ENCODE peak calls at places on chromosomes 7 and 10, in six cellular contexts. One of them, this sample, is unnamed. For H3K36me3, the result is how much of the 10 kb centered on the place peaks cover.

GRCh38 chr10:132341781-132342180 is 9.8 kb downstream of the LRRC27 start:
- DNase-seq in adrenal gland: no peak
- DNase-seq in psoas muscle: no peak
- DNase-seq in DND-41: no peak
- DNase-seq in astrocyte: no peak
- DNase-seq in neuronal stem cell: no peak
- DNase-seq in this sample: no peak

GRCh38 chr7:538764-539685 is 19.4 kb upstream of the PDGFA start:
- DNase-seq in adrenal gland: no peak
- DNase-seq in psoas muscle: no peak
- DNase-seq in DND-41: no peak
- DNase-seq in astrocyte: no peak
- DNase-seq in neuronal stem cell: no peak
- DNase-seq in this sample: no peak

GRCh38 chr7:137754076-137754851 is 92.5 kb downstream of the DGKI start:
- DNase-seq in adrenal gland: no peak
- DNase-seq in psoas muscle: no peak
- DNase-seq in DND-41: no peak
- DNase-seq in astrocyte: peak
- DNase-seq in neuronal stem cell: no peak
- DNase-seq in this sample: no peak

GRCh38 chr7:30988346-30989005 is 24.7 kb downstream of the GHRHR start:
- DNase-seq in adrenal gland: peak
- DNase-seq in psoas muscle: peak
- DNase-seq in DND-41: no peak
- DNase-seq in astrocyte: no peak
- DNase-seq in neuronal stem cell: no peak
- DNase-seq in this sample: no peak

GRCh38 chr10:8042032-8042863 is 12.2 kb upstream of the GATA3 start:
- DNase-seq in adrenal gland: no peak
- DNase-seq in psoas muscle: no peak
- DNase-seq in DND-41: no peak
- DNase-seq in astrocyte: no peak
- DNase-seq in neuronal stem cell: no peak
- DNase-seq in this sample: no peak

GRCh38 chr7:50262916-50263690 is 41.4 kb upstream of the IKZF1 start:
- DNase-seq in adrenal gland: no peak
- DNase-seq in psoas muscle: no peak
- DNase-seq in DND-41: no peak
- DNase-seq in astrocyte: no peak
- DNase-seq in neuronal stem cell: no peak
- DNase-seq in this sample: no peak

GRCh38 chr10:49837685-49838084 is 75.6 kb upstream of the OGDHL start:
- DNase-seq in adrenal gland: no peak
- DNase-seq in psoas muscle: no peak
- DNase-seq in DND-41: no peak
- DNase-seq in astrocyte: no peak
- DNase-seq in neuronal stem cell: no peak
- DNase-seq in this sample: no peak

GRCh38 chr7:29794959-29795629 is 11.2 kb upstream of the WIPF3 start:
- DNase-seq in adrenal gland: no peak
- DNase-seq in psoas muscle: no peak
- DNase-seq in DND-41: no peak
- DNase-seq in astrocyte: no peak
- DNase-seq in neuronal stem cell: no peak
- DNase-seq in this sample: no peak

GRCh38 chr10:106571216-106571954 is 593.1 kb downstream of the SORCS1 start:
- DNase-seq in adrenal gland: no peak
- DNase-seq in psoas muscle: no peak
- DNase-seq in DND-41: no peak
- DNase-seq in astrocyte: peak
- DNase-seq in neuronal stem cell: peak
- DNase-seq in this sample: no peak

GRCh38 chr10:72729528-72729927 is 37.6 kb downstream of the MCU start:
- DNase-seq in adrenal gland: no peak
- DNase-seq in psoas muscle: no peak
- DNase-seq in DND-41: no peak
- DNase-seq in astrocyte: peak
- DNase-seq in neuronal stem cell: no peak
- DNase-seq in this sample: no peak

GRCh38 chr7:6565655-6566054 is 11.6 kb upstream of the ZDHHC4 start:
- DNase-seq in adrenal gland: no peak
- DNase-seq in psoas muscle: no peak
- DNase-seq in DND-41: no peak
- DNase-seq in astrocyte: no peak
- DNase-seq in neuronal stem cell: no peak
- DNase-seq in this sample: no peak

GRCh38 chr7:66630529-66630928 is 1.8 kb downstream of the KCTD7 start:
- DNase-seq in adrenal gland: no peak
- DNase-seq in psoas muscle: no peak
- DNase-seq in DND-41: no peak
- DNase-seq in astrocyte: no peak
- DNase-seq in neuronal stem cell: no peak
- DNase-seq in this sample: no peak

GRCh38 chr10:26612151-26612915 is 85.2 kb upstream of the PDSS1 start:
- DNase-seq in adrenal gland: no peak
- DNase-seq in psoas muscle: no peak
- DNase-seq in DND-41: no peak
- DNase-seq in astrocyte: no peak
- DNase-seq in neuronal stem cell: no peak
- DNase-seq in this sample: no peak

GRCh38 chr10:6274040-6274439 is 71.3 kb downstream of the PFKFB3 start:
- DNase-seq in adrenal gland: no peak
- DNase-seq in psoas muscle: no peak
- DNase-seq in DND-41: no peak
- DNase-seq in astrocyte: no peak
- DNase-seq in neuronal stem cell: no peak
- DNase-seq in this sample: no peak

GRCh38 chr7:67692425-67692824 is 695.8 kb downstream of the TYW1 start:
- DNase-seq in adrenal gland: no peak
- DNase-seq in psoas muscle: no peak
- DNase-seq in DND-41: no peak
- DNase-seq in astrocyte: peak
- DNase-seq in neuronal stem cell: no peak
- DNase-seq in this sample: no peak

GRCh38 chr7:4484545-4484944 is 197.6 kb upstream of the FOXK1 start:
- DNase-seq in adrenal gland: no peak
- DNase-seq in psoas muscle: no peak
- DNase-seq in DND-41: no peak
- DNase-seq in astrocyte: no peak
- DNase-seq in neuronal stem cell: no peak
- DNase-seq in this sample: no peak

GRCh38 chr10:878333-878753 is 53.2 kb downstream of the LARP4B start:
- DNase-seq in adrenal gland: peak
- DNase-seq in psoas muscle: peak
- DNase-seq in DND-41: no peak
- DNase-seq in astrocyte: no peak
- DNase-seq in neuronal stem cell: no peak
- DNase-seq in this sample: no peak

GRCh38 chr7:138565451-138566114 is 105.5 kb downstream of the TRIM24 start:
- DNase-seq in adrenal gland: peak
- DNase-seq in psoas muscle: no peak
- DNase-seq in DND-41: peak
- DNase-seq in astrocyte: peak
- DNase-seq in neuronal stem cell: no peak
- DNase-seq in this sample: no peak

GRCh38 chr7:55120501-55121198 is 101.8 kb downstream of the EGFR start:
- DNase-seq in adrenal gland: peak
- DNase-seq in psoas muscle: no peak
- DNase-seq in DND-41: no peak
- DNase-seq in astrocyte: peak
- DNase-seq in neuronal stem cell: no peak
- DNase-seq in this sample: no peak

GRCh38 chr7:47280114-47280513 is 301.8 kb downstream of the TNS3 start:
- DNase-seq in adrenal gland: no peak
- DNase-seq in psoas muscle: no peak
- DNase-seq in DND-41: no peak
- DNase-seq in astrocyte: no peak
- DNase-seq in neuronal stem cell: no peak
- DNase-seq in this sample: no peak
- H3K36me3 ChIP-seq in adrenal gland: half or more
- H3K36me3 ChIP-seq in psoas muscle: half or more
- H3K36me3 ChIP-seq in DND-41: under half
- H3K36me3 ChIP-seq in astrocyte: half or more
- H3K36me3 ChIP-seq in neuronal stem cell: under half
- H3K36me3 ChIP-seq in this sample: under half

GRCh38 chr7:70707823-70708243 is 424.1 kb upstream of the GALNT17 start:
- DNase-seq in adrenal gland: no peak
- DNase-seq in psoas muscle: no peak
- DNase-seq in DND-41: no peak
- DNase-seq in astrocyte: no peak
- DNase-seq in neuronal stem cell: no peak
- DNase-seq in this sample: no peak

GRCh38 chr7:70710011-70710480 is 421.9 kb upstream of the GALNT17 start:
- DNase-seq in adrenal gland: peak
- DNase-seq in psoas muscle: no peak
- DNase-seq in DND-41: no peak
- DNase-seq in astrocyte: peak
- DNase-seq in neuronal stem cell: no peak
- DNase-seq in this sample: no peak

GRCh38 chr7:70711441-70711840 is 420.5 kb upstream of the GALNT17 start:
- DNase-seq in adrenal gland: no peak
- DNase-seq in psoas muscle: no peak
- DNase-seq in DND-41: no peak
- DNase-seq in astrocyte: no peak
- DNase-seq in neuronal stem cell: no peak
- DNase-seq in this sample: no peak

GRCh38 chr7:70712942-70713341 is 419.0 kb upstream of the GALNT17 start:
- DNase-seq in adrenal gland: no peak
- DNase-seq in psoas muscle: peak
- DNase-seq in DND-41: no peak
- DNase-seq in astrocyte: no peak
- DNase-seq in neuronal stem cell: no peak
- DNase-seq in this sample: no peak

DNA sequence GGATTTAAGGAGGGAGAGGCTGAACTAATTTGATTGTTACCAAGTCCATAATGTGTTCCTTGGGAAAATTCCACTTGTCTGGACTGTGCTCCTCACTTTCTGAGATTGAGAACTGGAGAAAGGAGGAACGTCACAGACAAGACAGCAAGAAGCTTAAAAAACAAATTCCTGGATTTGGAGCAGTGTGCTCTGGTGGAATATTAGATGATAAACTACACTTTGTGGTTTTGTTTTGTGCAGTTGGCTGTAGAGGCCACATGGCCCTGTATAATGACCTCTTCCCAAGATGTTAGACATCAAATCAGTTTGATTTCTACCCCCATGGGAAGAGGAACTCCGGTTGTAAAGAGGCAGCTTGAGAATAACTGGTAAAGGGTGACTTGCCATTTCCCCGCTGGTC is 421.3 kb upstream of the GALNT17 start:
- DNase-seq in adrenal gland: no peak
- DNase-seq in psoas muscle: no peak
- DNase-seq in DND-41: no peak
- DNase-seq in astrocyte: no peak
- DNase-seq in neuronal stem cell: no peak
- DNase-seq in this sample: no peak
- H3K36me3 ChIP-seq in adrenal gland: under half
- H3K36me3 ChIP-seq in psoas muscle: under half
- H3K36me3 ChIP-seq in DND-41: under half
- H3K36me3 ChIP-seq in astrocyte: under half
- H3K36me3 ChIP-seq in neuronal stem cell: half or more
- H3K36me3 ChIP-seq in this sample: under half

GRCh38 chr7:80095545-80095944 is 39.1 kb upstream of the GNAI1 start:
- DNase-seq in adrenal gland: no peak
- DNase-seq in psoas muscle: no peak
- DNase-seq in DND-41: no peak
- DNase-seq in astrocyte: no peak
- DNase-seq in neuronal stem cell: no peak
- DNase-seq in this sample: peak
- H3K36me3 ChIP-seq in adrenal gland: under half
- H3K36me3 ChIP-seq in psoas muscle: under half
- H3K36me3 ChIP-seq in DND-41: under half
- H3K36me3 ChIP-seq in astrocyte: under half
- H3K36me3 ChIP-seq in neuronal stem cell: under half
- H3K36me3 ChIP-seq in this sample: under half

GRCh38 chr7:151487246-151487645 is 32.4 kb downstream of the RHEB start:
- DNase-seq in adrenal gland: no peak
- DNase-seq in psoas muscle: no peak
- DNase-seq in DND-41: no peak
- DNase-seq in astrocyte: no peak
- DNase-seq in neuronal stem cell: no peak
- DNase-seq in this sample: no peak
- H3K36me3 ChIP-seq in adrenal gland: half or more
- H3K36me3 ChIP-seq in psoas muscle: half or more
- H3K36me3 ChIP-seq in DND-41: half or more
- H3K36me3 ChIP-seq in astrocyte: under half
- H3K36me3 ChIP-seq in neuronal stem cell: half or more
- H3K36me3 ChIP-seq in this sample: under half

DNA sequence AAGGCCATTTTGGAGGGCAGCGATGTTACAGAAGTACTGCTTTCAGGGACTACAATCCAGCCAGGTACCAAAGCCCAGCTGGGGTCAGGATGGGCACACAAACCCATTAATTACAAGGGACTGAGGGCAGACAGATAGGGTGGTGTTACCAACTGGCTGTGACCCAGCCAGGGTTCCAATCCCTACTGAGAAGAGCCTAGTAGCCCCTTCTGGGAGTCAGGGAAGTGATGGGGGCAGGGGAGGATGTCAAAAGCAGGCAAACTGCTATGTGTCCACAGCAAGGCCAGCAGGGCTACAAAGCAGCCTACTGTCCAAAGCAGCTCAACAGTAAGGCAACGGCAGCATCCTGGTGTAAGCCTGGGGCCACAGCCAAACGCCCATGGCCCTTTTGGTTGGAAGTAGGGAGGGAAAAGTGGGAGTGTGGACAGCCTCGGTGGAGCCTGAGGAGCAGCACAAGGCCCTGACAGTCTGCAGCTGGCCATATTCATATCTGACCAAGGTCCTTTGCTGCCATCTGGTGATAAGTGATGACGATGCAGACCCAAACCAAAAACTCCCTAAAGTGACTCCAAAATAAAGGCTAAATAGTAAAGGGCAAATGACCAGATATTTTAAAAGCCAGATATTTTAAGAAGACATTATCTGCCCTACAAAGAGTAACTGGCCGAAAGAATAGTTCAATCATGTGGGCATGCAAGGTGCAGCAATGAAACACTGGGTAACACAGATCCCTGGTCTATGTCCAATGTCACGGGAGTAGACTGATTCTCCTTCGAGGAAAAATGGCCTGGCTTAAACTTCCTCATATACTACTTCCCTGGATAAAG is 56.9 kb downstream of the XPNPEP1 start:
- DNase-seq in adrenal gland: peak
- DNase-seq in psoas muscle: no peak
- DNase-seq in DND-41: no peak
- DNase-seq in astrocyte: no peak
- DNase-seq in neuronal stem cell: no peak
- DNase-seq in this sample: no peak
- H3K36me3 ChIP-seq in adrenal gland: half or more
- H3K36me3 ChIP-seq in psoas muscle: half or more
- H3K36me3 ChIP-seq in DND-41: half or more
- H3K36me3 ChIP-seq in astrocyte: under half
- H3K36me3 ChIP-seq in neuronal stem cell: half or more
- H3K36me3 ChIP-seq in this sample: under half

DNA sequence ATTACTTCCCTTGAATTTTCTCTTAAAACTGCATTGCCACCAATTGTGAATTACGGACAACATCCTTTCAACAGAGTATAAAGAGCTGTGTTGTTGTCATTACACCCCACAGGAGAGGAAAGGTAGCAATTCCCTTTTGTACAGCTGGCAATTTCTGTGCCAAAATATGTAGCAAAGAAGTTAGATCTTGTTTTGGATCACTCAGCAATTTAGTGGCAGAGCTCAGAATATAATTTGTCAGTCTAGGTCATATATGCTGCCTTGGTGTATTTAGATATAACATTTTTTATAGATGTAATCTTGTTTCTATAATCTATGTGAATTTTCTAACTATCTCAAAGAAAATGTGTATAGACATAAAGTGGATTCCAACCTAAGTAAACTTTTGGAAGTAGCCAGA is 38.8 kb downstream of the NRBF2 start:
- DNase-seq in adrenal gland: no peak
- DNase-seq in psoas muscle: no peak
- DNase-seq in DND-41: no peak
- DNase-seq in astrocyte: no peak
- DNase-seq in neuronal stem cell: no peak
- DNase-seq in this sample: no peak
- H3K36me3 ChIP-seq in adrenal gland: under half
- H3K36me3 ChIP-seq in psoas muscle: half or more
- H3K36me3 ChIP-seq in DND-41: half or more
- H3K36me3 ChIP-seq in astrocyte: half or more
- H3K36me3 ChIP-seq in neuronal stem cell: half or more
- H3K36me3 ChIP-seq in this sample: under half